ENCODE peak calls at places on chromosomes 4 and X, in ten cellular contexts. S is lung, B is H9, W is thoracic aorta, Y is Karpas-422, R is cardiac muscle cell, F is GM23248, G is thyroid gland, D is stomach, X is OCI-LY7. J is an unnamed sample.
A peak's percentile ranks its signal among the peaks of the same experiment; 100 is the strongest.

GRCh38 chr4:8647094-8647570 is 54.6 kb downstream of the CPZ start:
- DNase-seq in X (no peak), R (no peak), B (no peak), F (no peak), G (no peak), Y (no peak), D (no peak), S (no peak), W (no peak), J (no peak)

GRCh38 chr4:151313306-151314028 is 11.9 kb downstream of the SH3D19 start:
- DNase-seq in G (no peak), D (no peak), R (no peak), B (no peak), S (no peak), F (no peak), Y (no peak), X (no peak), W (no peak), J (no peak)

GRCh38 chr4:26141916-26142638 is 178.7 kb upstream of the RBPJ start:
- DNase-seq in F (peak; percentile 67), D (peak; percentile 31), X (no peak), Y (no peak), G (no peak), B (no peak), R (no peak), W (no peak), S (no peak), J (no peak)

GRCh38 chr4:81839347-81840042 is 367.8 kb upstream of the RASGEF1B start:
- DNase-seq in D (no peak), W (no peak), G (no peak), B (no peak), R (no peak), S (no peak), F (no peak), Y (no peak), X (no peak), J (no peak)

GRCh38 chr4:88352062-88352461 is 26.6 kb upstream of the HERC6 start:
- DNase-seq in B (no peak), G (no peak), F (peak; percentile 76), X (no peak), R (no peak), Y (no peak), W (no peak), D (no peak), S (no peak), J (no peak)

GRCh38 chrX:15739886-15740285 is 1.8 kb downstream of the CA5B start:
- DNase-seq in X (no peak), S (no peak), G (no peak), Y (no peak), W (no peak), D (no peak), B (no peak), F (no peak), R (no peak), J (no peak)

GRCh38 chrX:149314031-149314430 is 191.1 kb downstream of the IDS start:
- DNase-seq in X (no peak), S (no peak), D (no peak), W (no peak), R (no peak), G (peak; percentile 38), B (no peak), Y (no peak), F (peak; percentile 20), J (no peak)

GRCh38 chrX:44980883-44981282 is 107.9 kb downstream of the KDM6A start:
- DNase-seq in X (no peak), G (no peak), D (no peak), F (no peak), S (no peak), B (no peak), Y (no peak), W (no peak), R (no peak), J (no peak)

GRCh38 chr4:67291639-67292038 is 253.7 kb downstream of the CENPC start:
- DNase-seq in D (no peak), F (no peak), G (no peak), R (no peak), W (no peak), X (no peak), B (no peak), S (no peak), Y (no peak), J (no peak)

GRCh38 chr4:133524369-133524768 is 375.3 kb downstream of the PCDH10 start:
- DNase-seq in B (no peak), F (no peak), S (no peak), W (no peak), D (no peak), X (no peak), G (no peak), Y (no peak), R (no peak), J (no peak)

GRCh38 chrX:75155830-75156525 is at the start of gene ABCB7:
- DNase-seq in X (peak; percentile 77), G (peak; percentile 62), F (peak; percentile 79), W (no peak), R (peak; percentile 74), D (peak; percentile 57), Y (peak; percentile 88), B (peak; percentile 59), S (peak; percentile 58), J (peak; percentile 19)

GRCh38 chr4:4456816-4457578 is 70.1 kb downstream of the NSG1 start:
- DNase-seq in R (no peak), B (no peak), X (peak; percentile 20), S (no peak), Y (peak; percentile 71), G (no peak), F (peak; percentile 33), W (no peak), D (no peak), J (no peak)

GRCh38 chr4:164239433-164239832 is 514.5 kb upstream of the SMIM31 start:
- DNase-seq in X (no peak), F (no peak), R (no peak), G (no peak), W (no peak), B (no peak), S (no peak), Y (no peak), D (no peak), J (no peak)

GRCh38 chr4:181258569-181258968 is 984.6 kb upstream of the TENM3 start:
- DNase-seq in F (no peak), D (no peak), Y (no peak), G (no peak), B (no peak), X (no peak), R (no peak), W (no peak), S (no peak), J (no peak)

GRCh38 chr4:15665738-15666365 is 10.7 kb upstream of the FBXL5 start:
- DNase-seq in Y (no peak), G (no peak), S (no peak), X (no peak), B (no peak), W (no peak), R (no peak), D (no peak), F (peak; percentile 69), J (no peak)
- H3K27ac ChIP-seq in Y (no peak overlapping the region), G (no peak overlapping the region), S (no peak overlapping the region), X (no peak overlapping the region), B (no peak overlapping the region), W (no peak overlapping the region), R (no peak overlapping the region), D (no peak overlapping the region), F (no peak overlapping the region), J (no peak overlapping the region)

GRCh38 chrX:153511784-153512500 is 5.5 kb upstream of the ATP2B3 start:
- DNase-seq in F (no peak), Y (no peak), W (no peak), S (no peak), D (no peak), R (no peak), B (no peak), G (no peak), X (no peak), J (no peak)
- H3K4me1 ChIP-seq in F (no peaks in the 10 kb centered on the region), Y (no peaks in the 10 kb centered on the region), W (no peaks in the 10 kb centered on the region), S (no peaks in the 10 kb centered on the region), D (no peaks in the 10 kb centered on the region), R (no peaks in the 10 kb centered on the region), B (no peaks in the 10 kb centered on the region), G (no peaks in the 10 kb centered on the region), X (no peaks in the 10 kb centered on the region), J (peaks cover 5% of the 10 kb centered on the region)

GRCh38 chr4:186108391-186108790 is 3.9 kb downstream of the FAM149A start:
- DNase-seq in W (no peak), B (no peak), R (no peak), Y (no peak), D (no peak), G (no peak), X (no peak), S (no peak), F (no peak), J (no peak)

GRCh38 chr4:186105721-186106335 is 1.3 kb downstream of the FAM149A start:
- DNase-seq in X (no peak), G (no peak), R (no peak), F (no peak), S (no peak), W (no peak), B (no peak), Y (no peak), D (no peak), J (no peak)

GRCh38 chr4:186104895-186105720 is 604 bp downstream of the FAM149A start:
- DNase-seq in B (peak; percentile 55), W (no peak), D (peak; percentile 32), S (no peak), X (no peak), Y (no peak), F (peak; percentile 20), G (peak; percentile 31), R (peak; percentile 38), J (no peak)

GRCh38 chr4:186104114-186104894 is at the start of gene FAM149A:
- DNase-seq in D (peak; percentile 89), Y (no peak), G (peak; percentile 83), S (peak; percentile 73), X (no peak), R (peak; percentile 37), B (peak; percentile 56), W (no peak), F (peak; percentile 12), J (no peak)

GRCh38 chr4:186102931-186103330 is 1.6 kb upstream of the FAM149A start:
- DNase-seq in X (no peak), W (no peak), B (no peak), D (no peak), F (no peak), S (no peak), R (no peak), G (no peak), Y (no peak), J (no peak)
- H3K27ac ChIP-seq in X (no peak overlapping the region), W (no peak overlapping the region), B (no peak overlapping the region), D (no peak overlapping the region), F (no peak overlapping the region), S (no peak overlapping the region), R (no peak overlapping the region), G (no peak overlapping the region), Y (no peak overlapping the region), J (no peak overlapping the region)

DNA sequence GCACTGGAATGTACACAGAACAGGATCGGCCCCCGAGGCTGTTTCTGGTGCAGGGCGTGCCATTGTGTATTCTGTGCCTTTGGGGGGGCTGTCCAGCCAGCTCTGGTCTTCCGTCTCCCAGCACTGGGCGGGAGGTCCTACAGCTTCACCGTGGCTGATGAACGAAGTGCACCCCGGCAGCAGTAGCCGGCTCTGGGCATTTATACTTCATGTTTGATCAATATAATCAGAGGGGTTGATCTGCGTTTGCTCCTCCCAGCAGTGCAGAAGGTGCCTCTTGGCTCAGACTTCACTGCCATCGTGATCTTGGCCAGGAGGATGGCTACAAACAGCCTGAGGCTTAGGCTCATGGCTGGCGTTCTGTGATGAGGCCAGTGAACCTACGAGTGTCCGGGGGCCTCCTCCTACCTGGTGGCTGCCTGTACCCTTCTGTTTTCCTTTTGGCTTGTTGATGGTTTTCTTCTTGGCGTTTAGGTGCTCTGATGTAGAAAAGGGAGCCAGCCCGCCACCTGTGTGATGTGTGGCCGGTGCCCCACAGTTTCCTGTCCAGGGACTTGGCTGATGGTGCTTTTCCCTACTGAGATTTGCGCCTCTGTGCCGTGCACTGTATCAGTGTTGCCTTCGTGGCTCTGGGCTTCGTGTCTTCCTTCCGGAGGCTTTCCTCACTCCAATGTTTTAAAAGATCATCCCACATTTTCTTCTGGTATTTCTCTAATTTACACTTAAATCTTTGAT is 31.2 kb upstream of the HGFAC start:
- DNase-seq in Y (no peak), B (peak; percentile 12), S (no peak), F (no peak), X (no peak), G (no peak), D (no peak), W (no peak), R (no peak), J (no peak)
- H3K4me1 ChIP-seq in Y (no peaks in the 10 kb centered on the region), B (no peaks in the 10 kb centered on the region), S (no peaks in the 10 kb centered on the region), F (no peaks in the 10 kb centered on the region), X (no peaks in the 10 kb centered on the region), G (no peaks in the 10 kb centered on the region), D (no peaks in the 10 kb centered on the region), W (peaks cover 2% of the 10 kb centered on the region), R (peaks cover 3% of the 10 kb centered on the region), J (no peaks in the 10 kb centered on the region)